ENCODE peak calls at places on chromosomes 4 and X, in five cellular contexts. One of them, this sample, is unnamed.

GRCh38 chr4:142645478-142646108 is 200.5 kb downstream of the INPP4B start:
- DNase-seq in HEK293T: no peak
- DNase-seq in choroid plexus epithelial cell: peak; percentile 29
- DNase-seq in BJ: no peak
- DNase-seq in HFFc6: no peak
- DNase-seq in this sample: no peak

GRCh38 chr4:188976644-188977115 is 837.4 kb downstream of the TRIML1 start:
- DNase-seq in HFFc6: peak; percentile 67
- DNase-seq in choroid plexus epithelial cell: peak; percentile 57
- DNase-seq in BJ: no peak
- DNase-seq in HEK293T: peak; percentile 6
- DNase-seq in this sample: peak; percentile 20

GRCh38 chr4:143424276-143424675 is 87.6 kb downstream of the GAB1 start:
- DNase-seq in BJ: no peak
- DNase-seq in HEK293T: no peak
- DNase-seq in choroid plexus epithelial cell: peak; percentile 23
- DNase-seq in HFFc6: no peak
- DNase-seq in this sample: no peak

GRCh38 chr4:183035726-183036415 is 63.2 kb upstream of the WWC2 start:
- DNase-seq in choroid plexus epithelial cell: no peak
- DNase-seq in HFFc6: no peak
- DNase-seq in HEK293T: no peak
- DNase-seq in BJ: no peak
- DNase-seq in this sample: no peak

GRCh38 chrX:17470136-17470535 is 95.1 kb downstream of the NHS start:
- DNase-seq in choroid plexus epithelial cell: peak; percentile 8
- DNase-seq in BJ: no peak
- DNase-seq in HFFc6: no peak
- DNase-seq in HEK293T: no peak
- DNase-seq in this sample: no peak

GRCh38 chrX:40734956-40735317 is 405 bp downstream of the MED14 start:
- DNase-seq in HFFc6: no peak
- DNase-seq in BJ: no peak
- DNase-seq in HEK293T: no peak
- DNase-seq in choroid plexus epithelial cell: peak; percentile 24
- DNase-seq in this sample: no peak

GRCh38 chr4:56817840-56818491 is 3.5 kb downstream of the SPINK2 start:
- DNase-seq in HFFc6: no peak
- DNase-seq in choroid plexus epithelial cell: no peak
- DNase-seq in BJ: no peak
- DNase-seq in HEK293T: no peak
- DNase-seq in this sample: no peak

GRCh38 chr4:33882246-33882990 is 2361.9 kb downstream of the ARAP2 start:
- DNase-seq in BJ: no peak
- DNase-seq in HFFc6: peak; percentile 27
- DNase-seq in choroid plexus epithelial cell: no peak
- DNase-seq in HEK293T: no peak
- DNase-seq in this sample: peak; percentile 34

GRCh38 chr4:16226816-16227461 is 668 bp upstream of the TAPT1 start:
- DNase-seq in BJ: no peak
- DNase-seq in HEK293T: peak; percentile 48
- DNase-seq in choroid plexus epithelial cell: peak; percentile 33
- DNase-seq in HFFc6: no peak
- DNase-seq in this sample: no peak

This sample was measured in GM04504.